ENCODE peak calls at places on chromosomes 4 and X, in eight cellular contexts. One of them, this sample, is unnamed.

GRCh38 chrX:101160001-101160400 is 59.6 kb upstream of the DRP2 start:
- DNase-seq in left lung: no peak
- DNase-seq in GM03348: peak
- DNase-seq in colonic mucosa: no peak
- DNase-seq in activated CD4-positive, alpha-beta T cell treated with anti-CD3 and anti-CD28 coated beads for 1 hour: no peak
- DNase-seq in GOT3: no peak
- DNase-seq in omental fat pad: no peak
- DNase-seq in NCI-H1436 treated with DMSO at 0.1 percent for 48 hours: no peak
- DNase-seq in this sample: no peak

GRCh38 chr4:84852081-84852480 is 114.4 kb downstream of the WDFY3 start:
- DNase-seq in left lung: no peak
- DNase-seq in GM03348: no peak
- DNase-seq in colonic mucosa: no peak
- DNase-seq in activated CD4-positive, alpha-beta T cell treated with anti-CD3 and anti-CD28 coated beads for 1 hour: no peak
- DNase-seq in GOT3: no peak
- DNase-seq in omental fat pad: no peak
- DNase-seq in NCI-H1436 treated with DMSO at 0.1 percent for 48 hours: no peak
- DNase-seq in this sample: no peak

GRCh38 chr4:183571350-183572076 is 66.7 kb downstream of the ING2 start:
- DNase-seq in left lung: no peak
- DNase-seq in GM03348: no peak
- DNase-seq in colonic mucosa: peak
- DNase-seq in activated CD4-positive, alpha-beta T cell treated with anti-CD3 and anti-CD28 coated beads for 1 hour: no peak
- DNase-seq in GOT3: no peak
- DNase-seq in omental fat pad: no peak
- DNase-seq in NCI-H1436 treated with DMSO at 0.1 percent for 48 hours: peak
- DNase-seq in this sample: peak

GRCh38 chrX:99857455-99857854 is 552.6 kb downstream of the PCDH19 start:
- DNase-seq in left lung: no peak
- DNase-seq in GM03348: no peak
- DNase-seq in colonic mucosa: no peak
- DNase-seq in activated CD4-positive, alpha-beta T cell treated with anti-CD3 and anti-CD28 coated beads for 1 hour: no peak
- DNase-seq in GOT3: no peak
- DNase-seq in omental fat pad: no peak
- DNase-seq in NCI-H1436 treated with DMSO at 0.1 percent for 48 hours: no peak
- DNase-seq in this sample: no peak

GRCh38 chr4:75708218-75708691 is 16.1 kb upstream of the USO1 start:
- DNase-seq in left lung: no peak
- DNase-seq in GM03348: no peak
- DNase-seq in colonic mucosa: peak
- DNase-seq in activated CD4-positive, alpha-beta T cell treated with anti-CD3 and anti-CD28 coated beads for 1 hour: no peak
- DNase-seq in GOT3: no peak
- DNase-seq in omental fat pad: no peak
- DNase-seq in NCI-H1436 treated with DMSO at 0.1 percent for 48 hours: no peak
- DNase-seq in this sample: no peak

GRCh38 chr4:169625886-169626285 is 5.5 kb downstream of the CLCN3 start:
- DNase-seq in left lung: peak
- DNase-seq in GM03348: no peak
- DNase-seq in colonic mucosa: no peak
- DNase-seq in activated CD4-positive, alpha-beta T cell treated with anti-CD3 and anti-CD28 coated beads for 1 hour: no peak
- DNase-seq in GOT3: no peak
- DNase-seq in omental fat pad: no peak
- DNase-seq in NCI-H1436 treated with DMSO at 0.1 percent for 48 hours: no peak
- DNase-seq in this sample: no peak

GRCh38 chr4:48939785-48940184 is 33.2 kb upstream of the OCIAD2 start:
- DNase-seq in left lung: no peak
- DNase-seq in GM03348: peak
- DNase-seq in colonic mucosa: no peak
- DNase-seq in activated CD4-positive, alpha-beta T cell treated with anti-CD3 and anti-CD28 coated beads for 1 hour: no peak
- DNase-seq in GOT3: peak
- DNase-seq in omental fat pad: no peak
- DNase-seq in NCI-H1436 treated with DMSO at 0.1 percent for 48 hours: no peak
- DNase-seq in this sample: no peak

GRCh38 chr4:156790866-156791265 is 180.7 kb downstream of the PDGFC start:
- DNase-seq in left lung: no peak
- DNase-seq in GM03348: peak
- DNase-seq in colonic mucosa: no peak
- DNase-seq in activated CD4-positive, alpha-beta T cell treated with anti-CD3 and anti-CD28 coated beads for 1 hour: no peak
- DNase-seq in GOT3: no peak
- DNase-seq in omental fat pad: no peak
- DNase-seq in NCI-H1436 treated with DMSO at 0.1 percent for 48 hours: no peak
- DNase-seq in this sample: no peak

GRCh38 chrX:110417128-110417527 is 58.5 kb downstream of the RTL9 start:
- DNase-seq in left lung: no peak
- DNase-seq in GM03348: no peak
- DNase-seq in colonic mucosa: no peak
- DNase-seq in activated CD4-positive, alpha-beta T cell treated with anti-CD3 and anti-CD28 coated beads for 1 hour: no peak
- DNase-seq in GOT3: no peak
- DNase-seq in omental fat pad: no peak
- DNase-seq in NCI-H1436 treated with DMSO at 0.1 percent for 48 hours: no peak
- DNase-seq in this sample: no peak

GRCh38 chr4:119025916-119026661 is 109.5 kb upstream of the MYOZ2 start:
- DNase-seq in left lung: no peak
- DNase-seq in GM03348: peak
- DNase-seq in colonic mucosa: no peak
- DNase-seq in activated CD4-positive, alpha-beta T cell treated with anti-CD3 and anti-CD28 coated beads for 1 hour: no peak
- DNase-seq in GOT3: no peak
- DNase-seq in omental fat pad: peak
- DNase-seq in NCI-H1436 treated with DMSO at 0.1 percent for 48 hours: no peak
- DNase-seq in this sample: no peak

GRCh38 chr4:169912996-169913395 is 113.2 kb downstream of the MFAP3L start:
- DNase-seq in left lung: no peak
- DNase-seq in GM03348: no peak
- DNase-seq in colonic mucosa: no peak
- DNase-seq in activated CD4-positive, alpha-beta T cell treated with anti-CD3 and anti-CD28 coated beads for 1 hour: no peak
- DNase-seq in GOT3: no peak
- DNase-seq in omental fat pad: no peak
- DNase-seq in NCI-H1436 treated with DMSO at 0.1 percent for 48 hours: no peak
- DNase-seq in this sample: no peak

This sample was measured in NCI-H345.